ENCODE peak calls at places on chromosomes 13 and 19, in ten cellular contexts. C is heart right ventricle; G is uterus; D is CD4-positive, alpha-beta memory T cell; X is pancreas; A is right lobe of liver; H is heart left ventricle; B is Peyer's patch; N is fibroblast of lung; Z is body of pancreas. O is an unnamed sample.

GRCh38 chr13:50230365-50230978 is 215.2 kb downstream of the KCNRG start:
- DNase-seq in H (no peak), Z (no peak), D (peak), B (no peak), X (no peak), G (no peak), N (peak), A (no peak), C (no peak), O (no peak)

GRCh38 chr19:13129384-13129783 is 11.3 kb downstream of the NACC1 start:
- DNase-seq in A (no peak), X (no peak), B (no peak), H (no peak), N (no peak), D (no peak), G (no peak), Z (no peak), C (no peak), O (no peak)

GRCh38 chr19:48674921-48675824 is 2.4 kb upstream of the NTN5 start:
- DNase-seq in Z (peak), N (peak), A (peak), D (peak), G (peak), H (peak), B (peak), C (peak), X (peak), O (no peak)

GRCh38 chr13:76703621-76704020 is 182.6 kb downstream of the KCTD12 start:
- DNase-seq in A (no peak), C (no peak), D (no peak), G (no peak), N (no peak), B (no peak), Z (no peak), H (no peak), X (no peak), O (no peak)

GRCh38 chr19:2015611-2015950 is at the start of gene BTBD2:
- DNase-seq in N (peak), G (peak), A (no peak), X (peak), H (peak), D (peak), C (peak), Z (peak), B (peak), O (no peak)

GRCh38 chr19:44059229-44059628 is 7.4 kb downstream of the ZNF223 start:
- DNase-seq in H (no peak), N (no peak), Z (no peak), C (no peak), D (no peak), X (no peak), B (no peak), A (no peak), G (no peak), O (no peak)

GRCh38 chr19:13004273-13004672 is 9.0 kb downstream of the NFIX start:
- DNase-seq in N (no peak), C (no peak), G (no peak), B (no peak), A (no peak), Z (no peak), X (no peak), H (no peak), D (no peak), O (no peak)

GRCh38 chr13:23988546-23989122 is 91.3 kb upstream of the C1QTNF9B start:
- DNase-seq in X (no peak), B (no peak), Z (no peak), C (no peak), D (no peak), A (no peak), N (no peak), H (no peak), G (no peak), O (no peak)

GRCh38 chr19:48806818-48807589 is 3.8 kb downstream of the BCAT2 start:
- DNase-seq in D (no peak), H (no peak), X (no peak), A (peak), G (no peak), N (peak), B (no peak), Z (peak), C (no peak), O (no peak)

GRCh38 chr19:13781547-13781946 is 7.3 kb downstream of the C19orf53 start:
- DNase-seq in C (peak), B (peak), H (peak), Z (peak), N (peak), D (no peak), A (no peak), G (peak), X (no peak), O (no peak)

GRCh38 chr13:49587311-49587847 is 2.0 kb upstream of the RCBTB1 start:
- DNase-seq in B (no peak), C (no peak), G (no peak), Z (no peak), H (no peak), A (no peak), N (peak), D (no peak), X (no peak), O (peak)

GRCh38 chr13:26037302-26037701 is 14.5 kb downstream of the SHISA2 start:
- DNase-seq in B (no peak), X (no peak), A (no peak), D (peak), G (no peak), C (no peak), H (no peak), N (no peak), Z (peak), O (no peak)

GRCh38 chr13:101942535-101943157 is 459.2 kb downstream of the FGF14 start:
- DNase-seq in G (no peak), X (no peak), Z (no peak), N (no peak), D (no peak), H (no peak), C (no peak), B (no peak), A (no peak), O (no peak)

GRCh38 chr13:99974296-99974938 is 2.9 kb upstream of the ZIC5 start:
- DNase-seq in D (no peak), X (no peak), Z (no peak), B (peak), A (no peak), H (no peak), N (no peak), C (no peak), G (peak), O (no peak)

GRCh38 chr19:37930416-37930815 is 23.4 kb downstream of the SIPA1L3 start:
- DNase-seq in X (no peak), D (no peak), A (no peak), H (no peak), N (no peak), B (no peak), Z (peak), G (no peak), C (no peak), O (no peak)

GRCh38 chr19:14363203-14364097 is 17.8 kb upstream of the ADGRE5 start:
- DNase-seq in A (peak), Z (peak), H (peak), X (peak), D (no peak), G (peak), B (peak), C (peak), N (peak), O (no peak)

GRCh38 chr13:110902370-110902769 is 12.5 kb downstream of the ANKRD10 start:
- DNase-seq in Z (no peak), H (no peak), C (no peak), G (no peak), X (no peak), N (no peak), D (no peak), B (no peak), A (no peak), O (no peak)

GRCh38 chr19:47272448-47273312 is 2.0 kb upstream of the INAFM1 start:
- DNase-seq in H (peak), X (no peak), A (no peak), C (no peak), D (no peak), G (peak), N (peak), B (peak), Z (peak), O (no peak)

GRCh38 chr19:51458051-51458645 is at the start of gene SIGLEC8:
- DNase-seq in C (no peak), H (no peak), G (no peak), Z (no peak), D (no peak), X (peak), N (no peak), B (no peak), A (no peak), O (no peak)

DNA sequence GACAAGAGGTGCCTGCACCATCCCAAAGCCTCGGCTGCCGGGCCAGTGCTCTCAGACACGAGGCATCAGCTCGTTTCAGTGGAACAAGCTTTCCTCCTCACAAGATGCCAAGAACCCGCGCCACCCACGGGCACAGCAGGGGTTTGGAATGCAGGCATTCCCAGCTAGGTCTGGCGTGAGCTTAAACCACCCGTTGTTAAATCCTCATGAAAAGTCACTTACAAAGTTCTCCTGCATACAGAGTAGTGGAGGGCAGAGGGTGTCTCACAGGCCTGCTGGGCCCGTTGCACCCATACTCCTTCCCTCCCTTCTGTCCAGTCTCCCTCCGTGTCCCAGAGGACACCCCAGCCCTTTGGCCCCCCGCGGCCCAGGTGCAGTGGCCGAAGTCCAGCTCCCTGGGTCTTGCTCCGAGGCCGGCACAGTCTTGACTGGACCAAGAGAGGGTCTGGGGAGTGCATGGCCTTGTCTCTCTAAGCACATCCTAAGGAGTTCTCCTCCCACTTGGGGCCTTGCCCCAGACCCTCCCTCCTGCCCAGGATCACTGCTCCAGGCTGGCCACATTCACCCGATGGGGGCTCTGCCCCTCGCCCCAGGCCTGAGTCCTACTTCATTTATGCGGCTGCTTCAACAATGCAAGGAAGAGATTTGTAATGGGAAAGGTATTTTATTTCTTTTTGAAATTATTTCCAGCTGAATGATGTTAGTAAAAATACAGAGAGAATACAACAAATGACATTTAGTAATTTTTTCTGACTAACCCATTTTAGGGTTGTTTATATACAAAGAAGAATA is 35.2 kb upstream of the GRTP1 start:
- DNase-seq in G (no peak), H (no peak), N (no peak), A (peak), B (no peak), X (peak), D (no peak), C (no peak), Z (no peak), O (no peak)
- H3K27ac ChIP-seq in G (no peak), H (peak), N (no peak), A (no peak), B (no peak), X (no peak), D (no peak), C (peak), Z (no peak), O (no peak)

DNA sequence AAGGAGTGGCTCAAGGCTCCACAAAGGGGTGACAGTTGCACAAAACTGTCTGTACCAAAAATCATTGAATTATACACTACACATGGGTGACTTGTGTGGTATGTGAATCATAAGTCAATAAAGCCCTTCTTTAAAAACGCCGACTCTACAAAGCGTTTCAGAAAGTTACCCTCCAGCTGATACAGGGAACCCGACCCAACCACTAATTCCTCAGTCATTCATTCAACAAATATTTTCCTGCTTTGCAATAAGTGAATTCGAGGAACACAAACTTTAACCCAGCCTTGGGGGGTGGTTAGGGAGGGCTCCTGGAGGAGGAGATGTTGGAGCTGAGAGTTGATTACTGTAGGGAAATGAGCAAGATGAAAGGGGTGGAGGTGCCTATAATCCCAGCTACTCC is 32.0 kb downstream of the LTBP4 start:
- DNase-seq in B (no peak), N (peak), X (no peak), C (no peak), A (no peak), Z (no peak), H (no peak), G (no peak), D (no peak), O (no peak)
- H3K27ac ChIP-seq in B (no peak), N (no peak), X (no peak), C (no peak), A (no peak), Z (no peak), H (no peak), G (no peak), D (no peak), O (peak)

DNA sequence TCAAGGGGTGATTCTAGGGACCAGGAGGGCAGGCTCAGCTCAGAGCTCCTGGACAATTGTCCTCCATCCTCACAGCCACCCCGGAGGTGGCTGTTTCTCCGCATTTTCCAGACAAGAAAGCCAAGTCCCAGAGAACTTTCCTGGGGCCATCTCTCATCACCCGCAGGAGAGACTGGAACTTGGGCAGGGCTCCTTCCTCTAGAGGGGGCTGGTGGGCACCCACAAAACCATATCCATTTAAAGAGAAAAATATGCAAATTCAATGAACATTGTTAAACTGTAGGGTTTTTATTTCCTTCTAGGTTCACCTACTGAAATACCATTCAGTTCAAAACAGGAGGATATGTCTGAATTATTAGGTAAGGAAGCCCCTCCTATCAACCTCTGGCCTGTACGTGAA is 16.6 kb downstream of the SPACA7 start:
- DNase-seq in D (no peak), C (no peak), B (no peak), G (no peak), A (no peak), H (no peak), Z (no peak), N (no peak), X (no peak), O (no peak)
- H3K27ac ChIP-seq in D (no peak), C (no peak), B (no peak), G (no peak), A (no peak), H (no peak), Z (no peak), N (no peak), X (no peak), O (no peak)

GRCh38 chr13:51644649-51645048 is 60.4 kb downstream of the WDFY2 start:
- DNase-seq in X (no peak), N (peak), G (no peak), Z (peak), C (no peak), B (no peak), A (no peak), H (no peak), D (no peak), O (no peak)

GRCh38 chr13:51646041-51646670 is 61.9 kb downstream of the WDFY2 start:
- DNase-seq in G (no peak), Z (no peak), B (no peak), A (no peak), N (no peak), H (no peak), C (no peak), D (peak), X (no peak), O (no peak)

GRCh38 chr13:51647067-51647466 is 62.8 kb downstream of the WDFY2 start:
- DNase-seq in H (no peak), G (no peak), Z (no peak), A (no peak), B (no peak), N (no peak), X (no peak), C (no peak), D (no peak), O (no peak)

GRCh38 chr13:51643882-51644281 is 59.6 kb downstream of the WDFY2 start:
- DNase-seq in N (peak), X (no peak), B (no peak), C (no peak), A (no peak), G (no peak), Z (no peak), D (no peak), H (no peak), O (peak)

GRCh38 chr13:51645154-51645650 is 60.9 kb downstream of the WDFY2 start:
- DNase-seq in Z (no peak), X (no peak), D (peak), C (no peak), N (peak), B (no peak), G (no peak), A (no peak), H (no peak), O (no peak)
- H3K27ac ChIP-seq in Z (no peak), X (no peak), D (peak), C (no peak), N (peak), B (no peak), G (no peak), A (no peak), H (no peak), O (peak)

DNA sequence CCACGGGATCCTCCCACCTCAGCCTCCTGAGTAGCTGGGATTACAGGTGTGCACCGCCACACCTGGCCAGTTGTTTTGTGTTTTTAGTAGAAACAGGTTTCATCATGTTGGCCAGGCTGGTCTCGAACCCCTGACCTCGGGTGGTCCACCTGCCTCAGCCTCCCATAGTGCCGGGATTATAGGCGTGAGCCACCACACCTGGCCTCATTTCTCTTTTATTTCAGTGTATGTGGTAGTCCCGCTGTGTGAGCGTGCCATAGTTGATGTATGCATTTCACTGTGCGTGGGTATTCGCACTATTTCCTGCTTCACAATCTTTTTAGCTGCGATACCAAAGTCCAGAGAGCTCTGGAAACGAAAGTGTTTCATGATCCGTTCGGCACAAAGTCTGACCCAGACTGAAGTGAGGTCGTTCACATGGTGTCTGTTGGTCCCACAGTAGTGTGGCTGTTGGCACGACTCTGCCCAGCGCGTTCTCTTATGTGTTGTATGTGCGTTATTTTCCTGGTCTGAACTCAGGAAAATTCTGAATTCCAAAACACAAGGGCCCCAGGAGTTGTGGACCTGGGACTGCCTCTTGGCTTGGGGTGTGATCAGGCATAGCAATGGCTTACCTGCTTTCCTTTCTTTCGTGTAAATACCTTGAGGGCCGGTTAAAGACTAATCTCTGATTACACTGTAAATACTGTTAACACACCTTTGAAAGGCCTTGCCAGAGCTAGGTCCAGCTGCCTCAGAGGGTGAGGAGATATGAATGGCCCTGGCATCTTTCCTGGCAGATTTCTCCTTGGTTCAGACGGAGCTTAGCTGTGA is 8.6 kb downstream of the EPN1 start:
- DNase-seq in B (no peak), G (no peak), C (no peak), X (no peak), N (no peak), H (no peak), Z (peak), A (peak), D (no peak), O (no peak)
- H3K27ac ChIP-seq in B (no peak), G (no peak), C (no peak), X (peak), N (no peak), H (no peak), Z (peak), A (peak), D (no peak), O (no peak)